ENCODE peak calls at places on chromosomes 11 and 22, in eight cellular contexts. One of them, this sample, is unnamed.
A peak's percentile ranks its signal among the peaks of the same experiment; 100 is the strongest.

GRCh38 chr11:72373163-72373562 is 61.2 kb downstream of the CLPB start:
- DNase-seq in cardiac fibroblast: no peak
- DNase-seq in vagina: no peak
- DNase-seq in coronary artery: no peak
- DNase-seq in left lung: no peak
- DNase-seq in AG04450: no peak
- DNase-seq in uterus: no peak
- DNase-seq in fibroblast of pulmonary artery: no peak
- DNase-seq in this sample: no peak

GRCh38 chr11:45662665-45663485 is 2.5 kb downstream of the CHST1 start:
- DNase-seq in cardiac fibroblast: peak; percentile 94
- DNase-seq in vagina: no peak
- DNase-seq in coronary artery: no peak
- DNase-seq in left lung: no peak
- DNase-seq in AG04450: peak; percentile 49
- DNase-seq in uterus: no peak
- DNase-seq in fibroblast of pulmonary artery: peak; percentile 93
- DNase-seq in this sample: peak; percentile 80

GRCh38 chr11:126307706-126308105 is 3.8 kb downstream of the DCPS start:
- DNase-seq in cardiac fibroblast: peak; percentile 59
- DNase-seq in vagina: no peak
- DNase-seq in coronary artery: no peak
- DNase-seq in left lung: no peak
- DNase-seq in AG04450: no peak
- DNase-seq in uterus: no peak
- DNase-seq in fibroblast of pulmonary artery: peak; percentile 73
- DNase-seq in this sample: peak; percentile 38

GRCh38 chr22:50599816-50600454 is 658 bp upstream of the MAPK8IP2 start:
- DNase-seq in cardiac fibroblast: peak; percentile 29
- DNase-seq in vagina: no peak
- DNase-seq in coronary artery: no peak
- DNase-seq in left lung: peak; percentile 87
- DNase-seq in AG04450: no peak
- DNase-seq in uterus: peak; percentile 64
- DNase-seq in fibroblast of pulmonary artery: peak; percentile 35
- DNase-seq in this sample: peak; percentile 62

GRCh38 chr22:24146190-24146616 is 35.1 kb upstream of the SUSD2 start:
- DNase-seq in cardiac fibroblast: peak; percentile 72
- DNase-seq in vagina: no peak
- DNase-seq in coronary artery: no peak
- DNase-seq in left lung: peak; percentile 86
- DNase-seq in AG04450: peak; percentile 55
- DNase-seq in uterus: peak; percentile 45
- DNase-seq in fibroblast of pulmonary artery: peak; percentile 75
- DNase-seq in this sample: peak; percentile 78

GRCh38 chr11:44632466-44633123 is 67.1 kb downstream of the CD82 start:
- DNase-seq in cardiac fibroblast: peak; percentile 34
- DNase-seq in vagina: peak; percentile 58
- DNase-seq in coronary artery: peak; percentile 50
- DNase-seq in left lung: no peak
- DNase-seq in AG04450: no peak
- DNase-seq in uterus: no peak
- DNase-seq in fibroblast of pulmonary artery: peak; percentile 24
- DNase-seq in this sample: no peak

GRCh38 chr11:134205729-134206128 is 18.0 kb downstream of the NCAPD3 start:
- DNase-seq in cardiac fibroblast: no peak
- DNase-seq in vagina: no peak
- DNase-seq in coronary artery: no peak
- DNase-seq in left lung: no peak
- DNase-seq in AG04450: no peak
- DNase-seq in uterus: no peak
- DNase-seq in fibroblast of pulmonary artery: no peak
- DNase-seq in this sample: no peak

GRCh38 chr11:117345039-117345438 is 17.4 kb downstream of the CEP164 start:
- DNase-seq in cardiac fibroblast: peak; percentile 38
- DNase-seq in vagina: no peak
- DNase-seq in coronary artery: no peak
- DNase-seq in left lung: no peak
- DNase-seq in AG04450: no peak
- DNase-seq in uterus: no peak
- DNase-seq in fibroblast of pulmonary artery: no peak
- DNase-seq in this sample: peak; percentile 61

GRCh38 chr11:111605681-111606080 is 3.4 kb downstream of the SIK2 start:
- DNase-seq in cardiac fibroblast: no peak
- DNase-seq in vagina: no peak
- DNase-seq in coronary artery: no peak
- DNase-seq in left lung: no peak
- DNase-seq in AG04450: no peak
- DNase-seq in uterus: no peak
- DNase-seq in fibroblast of pulmonary artery: no peak
- DNase-seq in this sample: no peak

GRCh38 chr11:27812341-27812740 is 112.1 kb upstream of the BDNF start:
- DNase-seq in cardiac fibroblast: no peak
- DNase-seq in vagina: no peak
- DNase-seq in coronary artery: no peak
- DNase-seq in left lung: no peak
- DNase-seq in AG04450: no peak
- DNase-seq in uterus: no peak
- DNase-seq in fibroblast of pulmonary artery: peak; percentile 8
- DNase-seq in this sample: peak; percentile 3

GRCh38 chr11:20373102-20373501 is 9.6 kb downstream of the HTATIP2 start:
- DNase-seq in cardiac fibroblast: no peak
- DNase-seq in vagina: no peak
- DNase-seq in coronary artery: no peak
- DNase-seq in left lung: no peak
- DNase-seq in AG04450: no peak
- DNase-seq in uterus: no peak
- DNase-seq in fibroblast of pulmonary artery: no peak
- DNase-seq in this sample: no peak

GRCh38 chr11:5476184-5476819 is 12.2 kb upstream of the OR52D1 start:
- DNase-seq in cardiac fibroblast: peak; percentile 75
- DNase-seq in vagina: no peak
- DNase-seq in coronary artery: no peak
- DNase-seq in left lung: no peak
- DNase-seq in AG04450: peak; percentile 7
- DNase-seq in uterus: no peak
- DNase-seq in fibroblast of pulmonary artery: peak; percentile 71
- DNase-seq in this sample: peak; percentile 62

GRCh38 chr11:3686751-3687150 is 15.6 kb upstream of the CHRNA10 start:
- DNase-seq in cardiac fibroblast: peak; percentile 21
- DNase-seq in vagina: no peak
- DNase-seq in coronary artery: no peak
- DNase-seq in left lung: no peak
- DNase-seq in AG04450: no peak
- DNase-seq in uterus: no peak
- DNase-seq in fibroblast of pulmonary artery: no peak
- DNase-seq in this sample: no peak

GRCh38 chr22:27839261-27839660 is 37.7 kb upstream of the MN1 start:
- DNase-seq in cardiac fibroblast: no peak
- DNase-seq in vagina: no peak
- DNase-seq in coronary artery: peak; percentile 28
- DNase-seq in left lung: no peak
- DNase-seq in AG04450: no peak
- DNase-seq in uterus: no peak
- DNase-seq in fibroblast of pulmonary artery: no peak
- DNase-seq in this sample: no peak

GRCh38 chr11:48088682-48089050 is 108.3 kb downstream of the PTPRJ start:
- DNase-seq in cardiac fibroblast: no peak
- DNase-seq in vagina: no peak
- DNase-seq in coronary artery: no peak
- DNase-seq in left lung: no peak
- DNase-seq in AG04450: no peak
- DNase-seq in uterus: no peak
- DNase-seq in fibroblast of pulmonary artery: no peak
- DNase-seq in this sample: peak; percentile 56

GRCh38 chr22:19440411-19441195 is 6.9 kb downstream of the C22orf39 start:
- DNase-seq in cardiac fibroblast: no peak
- DNase-seq in vagina: no peak
- DNase-seq in coronary artery: no peak
- DNase-seq in left lung: no peak
- DNase-seq in AG04450: no peak
- DNase-seq in uterus: no peak
- DNase-seq in fibroblast of pulmonary artery: no peak
- DNase-seq in this sample: no peak

GRCh38 chr11:103281301-103281700 is 172.1 kb downstream of the DYNC2H1 start:
- DNase-seq in cardiac fibroblast: peak; percentile 36
- DNase-seq in vagina: no peak
- DNase-seq in coronary artery: no peak
- DNase-seq in left lung: no peak
- DNase-seq in AG04450: no peak
- DNase-seq in uterus: no peak
- DNase-seq in fibroblast of pulmonary artery: no peak
- DNase-seq in this sample: peak; percentile 10

GRCh38 chr22:19375435-19375834 is 56.1 kb downstream of the HIRA start:
- DNase-seq in cardiac fibroblast: no peak
- DNase-seq in vagina: no peak
- DNase-seq in coronary artery: peak; percentile 40
- DNase-seq in left lung: no peak
- DNase-seq in AG04450: no peak
- DNase-seq in uterus: no peak
- DNase-seq in fibroblast of pulmonary artery: no peak
- DNase-seq in this sample: no peak

GRCh38 chr11:131464024-131464423 is 93.6 kb downstream of the NTM start:
- DNase-seq in cardiac fibroblast: no peak
- DNase-seq in vagina: no peak
- DNase-seq in coronary artery: no peak
- DNase-seq in left lung: no peak
- DNase-seq in AG04450: no peak
- DNase-seq in uterus: no peak
- DNase-seq in fibroblast of pulmonary artery: no peak
- DNase-seq in this sample: no peak

GRCh38 chr11:91173701-91174100 is 950.9 kb upstream of the CHORDC1 start:
- DNase-seq in cardiac fibroblast: peak; percentile 74
- DNase-seq in vagina: no peak
- DNase-seq in coronary artery: no peak
- DNase-seq in left lung: no peak
- DNase-seq in AG04450: no peak
- DNase-seq in uterus: no peak
- DNase-seq in fibroblast of pulmonary artery: peak; percentile 26
- DNase-seq in this sample: no peak
- TF ChIP-seq CTCF in cardiac fibroblast: no peak
- TF ChIP-seq CTCF in vagina: no peak
- TF ChIP-seq CTCF in coronary artery: no peak
- TF ChIP-seq CTCF in left lung: no peak
- TF ChIP-seq CTCF in AG04450: no peak
- TF ChIP-seq CTCF in uterus: no peak
- TF ChIP-seq CTCF in fibroblast of pulmonary artery: no peak
- TF ChIP-seq CTCF in this sample: no peak

DNA sequence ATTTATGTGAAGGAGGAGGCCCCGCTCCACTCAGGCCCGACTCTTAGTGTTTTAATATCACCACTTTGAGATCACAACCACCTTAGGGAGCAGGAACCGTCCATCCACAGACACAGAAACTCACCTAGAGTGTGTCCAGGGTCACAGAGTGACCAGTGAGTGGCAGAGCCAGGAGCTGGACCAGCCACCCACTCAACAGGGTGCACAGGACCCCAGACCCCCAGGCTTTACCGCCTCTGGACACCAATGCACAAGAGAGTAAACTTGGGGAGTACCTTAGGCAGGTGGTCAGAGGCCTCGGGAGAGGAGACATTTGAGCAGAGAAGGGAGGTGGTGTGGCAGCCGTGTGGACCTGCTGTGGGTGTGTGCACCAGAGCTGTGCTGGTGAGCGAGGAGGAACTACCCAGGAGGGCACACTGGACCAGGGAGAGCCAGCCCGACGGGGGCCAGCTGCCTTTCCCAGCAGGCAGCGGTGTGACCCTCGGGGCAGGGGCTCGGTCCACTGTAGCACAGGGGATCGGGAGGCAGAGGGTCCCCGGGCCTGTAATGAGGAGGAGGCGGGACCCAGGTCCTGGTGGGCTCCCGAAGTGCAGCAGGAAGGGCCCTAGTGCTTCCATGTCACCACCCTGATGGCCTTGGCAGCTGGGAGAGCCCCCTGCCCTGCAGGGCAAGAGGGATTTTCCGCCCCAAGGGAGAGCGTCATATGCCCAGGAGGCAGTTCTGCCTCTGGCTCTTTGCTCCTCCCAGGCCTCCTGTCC is 7.6 kb upstream of the NLRP6 start:
- DNase-seq in cardiac fibroblast: no peak
- DNase-seq in vagina: peak; percentile 93
- DNase-seq in coronary artery: no peak
- DNase-seq in left lung: no peak
- DNase-seq in AG04450: no peak
- DNase-seq in uterus: no peak
- DNase-seq in fibroblast of pulmonary artery: no peak
- DNase-seq in this sample: no peak
- H3K4me3 ChIP-seq in cardiac fibroblast: no peak overlapping the region
- H3K4me3 ChIP-seq in vagina: no peak overlapping the region
- H3K4me3 ChIP-seq in coronary artery: no peak overlapping the region
- H3K4me3 ChIP-seq in left lung: no peak overlapping the region
- H3K4me3 ChIP-seq in AG04450: no peak overlapping the region
- H3K4me3 ChIP-seq in uterus: no peak overlapping the region
- H3K4me3 ChIP-seq in fibroblast of pulmonary artery: no peak overlapping the region
- H3K4me3 ChIP-seq in this sample: no peak overlapping the region

DNA sequence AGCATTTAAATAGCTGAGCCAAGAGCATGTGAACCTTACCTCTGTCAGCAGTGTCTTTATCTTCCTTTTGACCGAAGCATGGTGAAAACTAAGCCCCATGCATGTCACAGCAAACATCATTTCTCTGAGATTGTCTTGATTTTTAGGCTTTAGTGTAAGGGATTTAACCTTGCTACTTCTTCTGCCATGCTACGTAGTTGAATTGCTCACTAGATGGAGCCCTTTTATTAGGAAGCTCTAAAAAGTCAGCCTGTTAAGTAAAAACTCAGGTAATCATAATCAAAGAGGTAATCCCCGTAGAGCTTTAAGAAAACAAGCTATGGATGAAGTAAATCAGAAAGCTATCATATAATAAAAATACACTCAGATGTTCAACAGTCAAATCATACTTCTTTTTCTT is 149.5 kb downstream of the PGR start:
- DNase-seq in cardiac fibroblast: peak; percentile 41
- DNase-seq in vagina: no peak
- DNase-seq in coronary artery: no peak
- DNase-seq in left lung: no peak
- DNase-seq in AG04450: no peak
- DNase-seq in uterus: no peak
- DNase-seq in fibroblast of pulmonary artery: peak; percentile 39
- DNase-seq in this sample: no peak
- TF ChIP-seq CTCF in cardiac fibroblast: peak; percentile 37
- TF ChIP-seq CTCF in vagina: peak; percentile 22
- TF ChIP-seq CTCF in coronary artery: peak; percentile 50
- TF ChIP-seq CTCF in left lung: no peak
- TF ChIP-seq CTCF in AG04450: peak; percentile 40
- TF ChIP-seq CTCF in uterus: peak; percentile 43
- TF ChIP-seq CTCF in fibroblast of pulmonary artery: peak; percentile 43
- TF ChIP-seq CTCF in this sample: peak; percentile 35

DNA sequence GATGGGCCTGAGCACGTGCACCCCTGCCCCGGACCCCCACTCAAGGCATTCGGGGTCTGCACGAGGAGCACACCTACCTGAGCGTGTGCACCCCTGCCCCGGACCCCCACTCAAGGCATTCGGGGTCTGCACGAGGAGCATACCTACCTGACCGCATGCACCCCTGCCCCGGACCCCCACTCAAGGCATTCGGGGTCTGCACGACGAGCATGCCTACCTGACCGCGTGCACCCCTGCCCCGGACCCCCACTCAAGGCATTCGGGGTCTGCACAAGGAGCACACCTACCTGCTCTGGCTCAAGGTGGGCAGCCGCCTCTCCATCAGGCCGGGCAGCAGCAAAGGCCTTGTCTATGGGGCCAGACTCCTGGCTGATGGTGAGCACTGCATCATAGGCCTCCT is 48.7 kb upstream of the LRRC32 start:
- DNase-seq in cardiac fibroblast: no peak
- DNase-seq in vagina: no peak
- DNase-seq in coronary artery: no peak
- DNase-seq in left lung: no peak
- DNase-seq in AG04450: no peak
- DNase-seq in uterus: no peak
- DNase-seq in fibroblast of pulmonary artery: no peak
- DNase-seq in this sample: no peak
- H3K4me3 ChIP-seq in cardiac fibroblast: no peak overlapping the region
- H3K4me3 ChIP-seq in vagina: no peak overlapping the region
- H3K4me3 ChIP-seq in coronary artery: no peak overlapping the region
- H3K4me3 ChIP-seq in left lung: no peak overlapping the region
- H3K4me3 ChIP-seq in AG04450: no peak overlapping the region
- H3K4me3 ChIP-seq in uterus: no peak overlapping the region
- H3K4me3 ChIP-seq in fibroblast of pulmonary artery: no peak overlapping the region
- H3K4me3 ChIP-seq in this sample: no peak overlapping the region

This sample was measured in foreskin fibroblast.